ENCODE peak calls at places on chromosome 22, in five cellular contexts. W is brain microvascular endothelial cell, D is A549, L is fibroblast of lung, P is esophagus muscularis mucosa. S is an unnamed sample.

GRCh38 chr22:43183496-43184263 is 3.3 kb downstream of the TTLL12 start:
- DNase-seq in W (peak), D (no peak), L (peak), P (no peak), S (no peak)

GRCh38 chr22:21778705-21779363 is 43.2 kb upstream of the YPEL1 start:
- DNase-seq in W (peak), D (no peak), L (peak), P (no peak), S (no peak)

GRCh38 chr22:26786398-26786797 is 129.0 kb downstream of the MIAT start:
- DNase-seq in W (no peak), D (no peak), L (no peak), P (no peak), S (no peak)

GRCh38 chr22:29706991-29707390 is 12.8 kb upstream of the CABP7 start:
- DNase-seq in W (no peak), D (no peak), L (no peak), P (no peak), S (no peak)

GRCh38 chr22:46813816-46814597 is 51.6 kb downstream of the TBC1D22A start:
- DNase-seq in W (peak), D (no peak), L (peak), P (no peak), S (no peak)

GRCh38 chr22:49230194-49230577 is 597.5 kb downstream of the BRD1 start:
- DNase-seq in W (no peak), D (no peak), L (no peak), P (no peak), S (no peak)

GRCh38 chr22:22156716-22157499 is 87.7 kb upstream of the VPREB1 start:
- DNase-seq in W (peak), D (peak), L (peak), P (no peak), S (peak)

GRCh38 chr22:26610072-26610958 is 7.5 kb downstream of the CRYBB1 start:
- DNase-seq in W (peak), D (no peak), L (peak), P (no peak), S (peak)

GRCh38 chr22:39471421-39472141 is 14.8 kb downstream of the MGAT3 start:
- DNase-seq in W (peak), D (no peak), L (peak), P (no peak), S (no peak)
- H3K4me3 ChIP-seq in W (no peak), D (no peak), L (no peak), P (no peak), S (no peak)

DNA sequence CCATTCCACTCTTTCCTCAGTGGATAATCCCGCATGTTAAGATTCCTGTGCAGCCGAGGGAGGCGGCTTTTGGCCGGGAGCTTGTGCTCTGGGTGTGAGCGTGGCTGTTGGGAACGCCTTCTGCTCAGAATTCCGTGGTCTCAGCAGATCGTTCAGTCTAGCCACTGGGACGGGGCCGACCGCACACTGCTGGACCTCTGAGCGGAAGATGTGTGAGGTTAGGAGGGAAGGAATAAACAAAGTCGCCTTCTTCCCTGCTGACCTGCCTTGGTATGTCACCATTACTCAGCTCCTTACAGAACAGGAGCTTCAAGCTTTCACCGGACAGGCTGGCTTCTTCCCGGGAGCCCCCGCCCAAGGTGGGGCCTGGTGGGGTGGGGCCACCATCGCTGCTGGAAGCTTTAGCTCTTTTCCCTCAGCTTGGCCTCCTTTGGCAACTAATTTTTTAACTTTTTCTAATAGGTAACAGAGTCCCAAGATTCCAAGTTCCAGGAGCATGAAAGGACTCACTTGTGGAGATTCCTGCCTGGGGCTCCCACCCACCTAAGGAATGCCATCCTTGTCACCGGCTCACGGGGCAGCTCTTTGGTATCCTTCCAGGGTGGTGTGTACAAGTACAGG is 22.5 kb upstream of the SEPTIN5 start:
- DNase-seq in W (peak), D (peak), L (peak), P (no peak), S (no peak)
- H3K4me3 ChIP-seq in W (no peak), D (peak), L (peak), P (peak), S (no peak)

GRCh38 chr22:37409557-37409956 is 17.7 kb downstream of the ELFN2 start:
- DNase-seq in W (no peak), D (no peak), L (no peak), P (no peak), S (no peak)
- H3K4me3 ChIP-seq in W (no peak), D (no peak), L (no peak), P (no peak), S (no peak)

GRCh38 chr22:44325718-44326548 is 13.2 kb upstream of the SHISAL1 start:
- DNase-seq in W (no peak), D (no peak), L (peak), P (no peak), S (no peak)
- H3K4me3 ChIP-seq in W (peak), D (peak), L (peak), P (peak), S (peak)

GRCh38 chr22:39535302-39535805 is 2.8 kb upstream of the RPS19BP1 start:
- DNase-seq in W (no peak), D (no peak), L (no peak), P (no peak), S (no peak)
- H3K4me3 ChIP-seq in W (no peak), D (no peak), L (no peak), P (no peak), S (no peak)

DNA sequence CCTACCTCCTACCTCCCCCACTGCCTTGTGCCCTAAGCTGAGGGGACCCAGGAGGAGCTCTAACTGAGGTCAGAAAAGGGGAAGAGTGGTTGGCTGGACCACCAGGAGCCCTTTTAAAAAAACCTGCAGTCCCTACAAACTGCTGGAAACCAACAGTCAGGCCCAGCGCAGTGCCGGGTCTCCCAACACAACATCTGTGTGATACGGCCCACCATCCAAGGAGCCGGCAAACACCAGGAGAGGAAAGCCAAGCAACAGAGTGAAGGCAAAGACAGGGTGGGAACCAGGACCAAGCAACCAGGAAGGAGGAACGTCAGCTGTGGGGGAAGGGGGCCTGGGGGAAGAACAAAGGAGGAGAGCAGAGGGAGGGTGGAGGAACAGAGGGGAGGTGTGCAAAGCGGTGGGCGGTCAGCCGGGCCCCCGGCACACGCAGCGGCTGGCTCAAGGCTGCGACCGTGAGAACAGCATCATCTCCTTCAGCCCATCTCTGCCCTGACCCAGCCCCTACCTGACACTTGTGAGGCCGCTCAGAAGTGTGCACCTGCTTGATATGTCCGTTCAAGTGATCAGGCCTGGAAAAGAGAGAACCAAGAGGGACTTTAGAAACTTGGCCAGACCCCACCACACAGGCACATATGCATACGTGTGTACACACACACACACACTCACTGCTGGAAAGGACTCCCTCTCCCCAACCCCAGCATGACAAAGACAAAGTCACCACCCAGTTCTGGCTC is 3.6 kb downstream of the PATZ1 start:
- DNase-seq in W (no peak), D (no peak), L (no peak), P (no peak), S (no peak)
- H3K4me3 ChIP-seq in W (peak), D (no peak), L (peak), P (peak), S (peak)

GRCh38 chr22:32200752-32201151 is 4.1 kb downstream of the RFPL2 start:
- DNase-seq in W (no peak), D (no peak), L (no peak), P (peak), S (no peak)

GRCh38 chr22:32203181-32204105 is 1.4 kb downstream of the RFPL2 start:
- DNase-seq in W (no peak), D (peak), L (no peak), P (peak), S (no peak)

GRCh38 chr22:32204211-32204855 is 540 bp downstream of the RFPL2 start:
- DNase-seq in W (no peak), D (peak), L (no peak), P (peak), S (peak)

GRCh38 chr22:32202161-32202538 is 2.7 kb downstream of the RFPL2 start:
- DNase-seq in W (no peak), D (no peak), L (no peak), P (peak), S (no peak)

GRCh38 chr22:32202539-32203180 is 2.2 kb downstream of the RFPL2 start:
- DNase-seq in W (peak), D (peak), L (peak), P (peak), S (no peak)
- H3K4me3 ChIP-seq in W (no peak), D (peak), L (no peak), P (no peak), S (peak)

DNA sequence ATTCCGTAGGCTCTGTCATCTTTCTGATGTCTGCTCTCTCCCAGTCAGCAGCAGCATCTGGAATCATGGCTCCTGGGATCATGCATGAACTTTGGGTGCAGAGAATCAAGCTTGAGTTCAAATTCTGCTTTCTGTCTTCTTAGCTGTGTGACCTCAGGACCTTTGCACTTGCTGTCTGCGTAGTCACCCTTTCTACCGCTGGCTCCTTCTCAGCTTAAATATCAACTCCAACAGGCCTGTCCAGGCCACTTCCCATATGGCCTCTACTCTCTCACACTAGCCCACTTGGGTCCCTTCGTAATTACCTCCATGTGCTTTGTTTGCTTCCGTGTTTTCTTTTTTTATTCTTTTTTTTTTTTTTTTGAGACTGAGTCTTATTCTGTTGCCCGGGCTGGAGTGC is 4.6 kb upstream of the GGA1 start:
- DNase-seq in W (no peak), D (no peak), L (no peak), P (no peak), S (no peak)
- H3K4me3 ChIP-seq in W (no peak), D (no peak), L (no peak), P (no peak), S (no peak)